ENCODE peak calls at places on chromosomes 5 and 9, in ten cellular contexts. L is hepatic stellate cell; W is glomerular endothelial cell; A is iris pigment epithelial cell; K is stimulated activated CD8-positive, alpha-beta memory T cell treated with anti-CD3 and anti-CD28 coated beads, Interleukin-12 subunit alpha, Interleukin-12 subunit beta, amount 100 ng/mL, for 1 hour; S is stomach; B is midbrain; Z is GM12865; M is keratinocyte; U is RWPE1. F is an unnamed sample.

GRCh38 chr9:133048595-133048994 is 13.2 kb upstream of the CEL start:
- DNase-seq in L (peak), W (no peak), A (peak), K (no peak), S (peak), B (peak), Z (peak), M (no peak), U (peak), F (no peak)

GRCh38 chr5:179953934-179954833 is 46.5 kb upstream of the TBC1D9B start:
- DNase-seq in L (no peak), W (no peak), A (peak), K (no peak), S (no peak), B (no peak), Z (no peak), M (no peak), U (no peak), F (peak)

GRCh38 chr9:124354364-124355031 is 60.7 kb downstream of the PSMB7 start:
- DNase-seq in L (no peak), W (no peak), A (no peak), K (no peak), S (no peak), B (no peak), Z (peak), M (no peak), U (no peak), F (no peak)

GRCh38 chr9:13013976-13014375 is 239.2 kb downstream of the LURAP1L start:
- DNase-seq in L (no peak), W (no peak), A (peak), K (no peak), S (no peak), B (no peak), Z (no peak), M (no peak), U (no peak), F (no peak)

GRCh38 chr5:95113489-95113888 is 171.4 kb downstream of the MCTP1 start:
- DNase-seq in L (no peak), W (no peak), A (peak), K (no peak), S (no peak), B (no peak), Z (no peak), M (no peak), U (no peak), F (no peak)

GRCh38 chr5:125148076-125148475 is 401.6 kb upstream of the ZNF608 start:
- DNase-seq in L (no peak), W (no peak), A (no peak), K (no peak), S (no peak), B (no peak), Z (no peak), M (no peak), U (no peak), F (no peak)

GRCh38 chr9:78023003-78023741 is 8.4 kb downstream of the GNAQ start:
- DNase-seq in L (no peak), W (no peak), A (peak), K (no peak), S (peak), B (peak), Z (no peak), M (no peak), U (no peak), F (no peak)

GRCh38 chr5:33048315-33048714 is 337.2 kb downstream of the NPR3 start:
- DNase-seq in L (no peak), W (no peak), A (no peak), K (no peak), S (no peak), B (no peak), Z (no peak), M (no peak), U (no peak), F (no peak)

GRCh38 chr5:81779935-81780266 is 29.0 kb upstream of the SSBP2 start:
- DNase-seq in L (no peak), W (no peak), A (no peak), K (no peak), S (no peak), B (no peak), Z (no peak), M (no peak), U (no peak), F (no peak)

GRCh38 chr5:122661496-122662180 is 113.2 kb upstream of the SNX2 start:
- DNase-seq in L (no peak), W (no peak), A (peak), K (no peak), S (no peak), B (no peak), Z (no peak), M (no peak), U (no peak), F (no peak)